ENCODE peak calls at places on chromosomes 13 and 19, in seven cellular contexts. B is tibial artery; A is COR-L47; R is stimulated activated CD4-positive, alpha-beta T cell treated with anti-CD3 and anti-CD28 coated beads, Interleukin-1b, Interleukin-23, amount 100 ng/mL, for 24 hours; J is activated CD4-positive, alpha-beta memory T cell treated with anti-CD3 and anti-CD28 coated beads, Interleukin-2, amount 10 ng/mL, durations not matched to agents 7 days and 5 days; O is IMR-90; W is tibial nerve. V is an unnamed sample.

GRCh38 chr19:15663245-15663644 is 9.6 kb upstream of the CYP4F12 start:
- DNase-seq in B (no peak), A (no peak), R (no peak), J (no peak), O (no peak), W (no peak), V (no peak)

GRCh38 chr13:32216281-32216680 is 98.9 kb downstream of the ZAR1L start:
- DNase-seq in A (no peak), W (no peak), J (no peak), B (no peak), O (no peak), R (no peak), V (no peak)

GRCh38 chr19:46729696-46730095 is 12.8 kb upstream of the PRKD2 start:
- DNase-seq in A (no peak), J (no peak), B (no peak), R (no peak), O (no peak), W (no peak), V (no peak)

GRCh38 chr19:7965259-7965841 is 21.9 kb upstream of the TIMM44 start:
- DNase-seq in A (no peak), R (no peak), W (no peak), J (no peak), O (no peak), B (no peak), V (no peak)

GRCh38 chr19:11291415-11291814 is 4.5 kb upstream of the TSPAN16 start:
- DNase-seq in W (no peak), O (no peak), B (no peak), J (no peak), A (no peak), R (no peak), V (no peak)

GRCh38 chr13:20772401-20773131 is 1.2 kb downstream of the EEF1AKMT1 start:
- DNase-seq in W (no peak), O (peak), R (no peak), J (no peak), A (no peak), B (no peak), V (no peak)

GRCh38 chr13:36135876-36136275 is 4.7 kb upstream of the DCLK1 start:
- DNase-seq in J (no peak), O (no peak), B (no peak), W (no peak), R (no peak), A (no peak), V (no peak)

GRCh38 chr19:1690570-1691307 is 38.3 kb upstream of the TCF3 start:
- DNase-seq in J (peak), O (no peak), A (no peak), R (peak), B (no peak), W (no peak), V (peak)

GRCh38 chr19:48772503-48772953 is 17.2 kb downstream of the FGF21 start:
- DNase-seq in A (no peak), W (no peak), J (no peak), B (no peak), R (no peak), O (no peak), V (no peak)

GRCh38 chr13:95404141-95404882 is 103.1 kb upstream of the ABCC4 start:
- DNase-seq in R (peak), J (peak), B (peak), O (peak), A (peak), W (peak), V (peak)

GRCh38 chr19:37654525-37654832 is 786 bp downstream of the ZFP30 start:
- DNase-seq in R (peak), O (peak), J (no peak), B (no peak), W (no peak), A (peak), V (no peak)

GRCh38 chr13:114128624-114129522 is 3.5 kb downstream of the RASA3 start:
- DNase-seq in O (peak), B (peak), R (peak), A (no peak), W (peak), J (peak), V (peak)

GRCh38 chr19:35336166-35336955 is 7.4 kb downstream of the CD22 start:
- DNase-seq in J (no peak), R (no peak), O (no peak), A (no peak), B (no peak), W (no peak), V (no peak)

GRCh38 chr13:102392810-102393209 is 9.0 kb downstream of the FGF14 start:
- DNase-seq in A (no peak), O (no peak), J (no peak), B (no peak), W (no peak), R (no peak), V (peak)

GRCh38 chr13:51479199-51479523 is 26.3 kb upstream of the INTS6 start:
- DNase-seq in B (no peak), O (peak), R (no peak), J (no peak), W (no peak), A (no peak), V (no peak)

GRCh38 chr19:29702958-29703320 is 12.1 kb downstream of the C19orf12 start:
- DNase-seq in W (no peak), A (no peak), O (no peak), R (no peak), B (no peak), J (no peak), V (no peak)

GRCh38 chr19:52622261-52622660 is 15.9 kb downstream of the ZNF83 start:
- DNase-seq in J (no peak), B (no peak), O (no peak), W (no peak), A (no peak), R (no peak), V (no peak)

GRCh38 chr13:25738342-25738771 is 313.5 kb downstream of the SHISA2 start:
- DNase-seq in J (no peak), O (no peak), R (no peak), W (no peak), A (peak), B (no peak), V (no peak)

GRCh38 chr13:111789011-111789410 is 277.9 kb upstream of the SOX1 start:
- DNase-seq in J (no peak), A (no peak), R (no peak), B (no peak), W (no peak), O (no peak), V (no peak)

GRCh38 chr19:30448386-30449130 is 76.4 kb downstream of the ZNF536 start:
- DNase-seq in R (no peak), O (no peak), A (no peak), J (no peak), B (no peak), W (no peak), V (no peak)

GRCh38 chr13:26872444-26873173 is 112.0 kb upstream of the GPR12 start:
- DNase-seq in J (peak), R (peak), B (no peak), W (no peak), O (peak), A (peak), V (peak)

GRCh38 chr19:31881988-31882387 is 463.4 kb upstream of the ZNF507 start:
- DNase-seq in R (no peak), J (no peak), O (no peak), A (no peak), B (no peak), W (no peak), V (no peak)

GRCh38 chr19:15871570-15871969 is 26.3 kb downstream of the CYP4F2 start:
- DNase-seq in J (no peak), W (no peak), A (no peak), O (no peak), B (no peak), R (no peak), V (peak)